ENCODE peak calls at places on chromosomes 1 and 21, in seven cellular contexts. P is PC-3, S is left ventricle myocardium inferior, L is transverse colon, H is ovary, G is suprapubic skin, Y is tibial artery. D is an unnamed sample.
A peak's percentile ranks its signal among the peaks of the same experiment; 100 is the strongest.

GRCh38 chr21:42042651-42043050 is 28.5 kb upstream of the UMODL1 start:
- DNase-seq in H (no peak), G (no peak), P (no peak), L (no peak), Y (no peak), S (no peak), D (no peak)

GRCh38 chr1:113616201-113616600 is 143.1 kb downstream of the PHTF1 start:
- DNase-seq in G (no peak), P (no peak), L (no peak), H (no peak), Y (no peak), S (no peak), D (no peak)

GRCh38 chr1:211420389-211420788 is 71.6 kb downstream of the RD3 start:
- DNase-seq in Y (no peak), S (no peak), G (no peak), P (peak; percentile 21), H (no peak), L (no peak), D (no peak)

GRCh38 chr1:942411-942821 is 16.6 kb downstream of the NOC2L start:
- DNase-seq in G (no peak), Y (no peak), H (no peak), L (no peak), P (no peak), S (no peak), D (no peak)

GRCh38 chr1:192702212-192702993 is 66.5 kb downstream of the RGS13 start:
- DNase-seq in S (no peak), P (peak; percentile 79), H (no peak), Y (no peak), G (no peak), L (no peak), D (no peak)

GRCh38 chr1:6447818-6448748 is 17.9 kb downstream of the TNFRSF25 start:
- DNase-seq in H (no peak), G (no peak), Y (no peak), L (peak; percentile 74), P (peak; percentile 49), S (no peak), D (no peak)

GRCh38 chr21:39568380-39568779 is 44.4 kb upstream of the B3GALT5 start:
- DNase-seq in H (no peak), G (no peak), S (no peak), Y (no peak), L (no peak), P (no peak), D (no peak)

GRCh38 chr1:177183801-177184200 is 13.0 kb downstream of the BRINP2 start:
- DNase-seq in H (no peak), Y (no peak), G (no peak), S (no peak), L (no peak), P (no peak), D (no peak)

GRCh38 chr1:40831001-40831732 is 31.0 kb downstream of the CITED4 start:
- DNase-seq in Y (no peak), G (no peak), H (no peak), P (no peak), S (no peak), L (no peak), D (peak; percentile 41)

GRCh38 chr1:11560061-11560460 is 81.1 kb downstream of the DISP3 start:
- DNase-seq in L (no peak), Y (no peak), P (no peak), G (no peak), S (no peak), H (no peak), D (no peak)
- H3K27me3 ChIP-seq in L (peaks cover 74% of the 10 kb centered on the region), Y (peaks cover 71% of the 10 kb centered on the region), P (peaks cover 68% of the 10 kb centered on the region), G (peaks cover 83% of the 10 kb centered on the region), S (peaks cover 94% of the 10 kb centered on the region), H (no peaks in the 10 kb centered on the region), D (peaks cover 50% of the 10 kb centered on the region)

GRCh38 chr1:42057800-42058199 is 95.4 kb upstream of the GUCA2B start:
- DNase-seq in Y (no peak), P (no peak), L (no peak), S (no peak), G (no peak), H (no peak), D (no peak)
- H3K4me3 ChIP-seq in Y (no peak overlapping the region), P (no peak overlapping the region), L (no peak overlapping the region), S (no peak overlapping the region), G (no peak overlapping the region), H (no peak overlapping the region), D (no peak overlapping the region)

GRCh38 chr1:66248746-66249145 is 285.2 kb upstream of the SGIP1 start:
- DNase-seq in H (no peak), Y (no peak), P (no peak), S (no peak), L (no peak), G (no peak), D (no peak)
- H3K36me3 ChIP-seq in H (no peaks in the 10 kb centered on the region), Y (no peaks in the 10 kb centered on the region), P (no peaks in the 10 kb centered on the region), S (no peaks in the 10 kb centered on the region), L (no peaks in the 10 kb centered on the region), G (no peaks in the 10 kb centered on the region), D (no peaks in the 10 kb centered on the region)

GRCh38 chr1:93679546-93679945 is 2.1 kb downstream of the BCAR3 start:
- DNase-seq in P (peak; percentile 43), L (no peak), G (no peak), Y (no peak), S (no peak), H (no peak), D (no peak)

GRCh38 chr1:93677729-93678128 is 3.9 kb downstream of the BCAR3 start:
- DNase-seq in H (no peak), L (no peak), Y (no peak), S (no peak), P (no peak), G (no peak), D (no peak)

GRCh38 chr1:93680121-93681094 is 1.2 kb downstream of the BCAR3 start:
- DNase-seq in G (peak; percentile 90), H (peak; percentile 87), P (peak; percentile 82), L (peak; percentile 86), S (peak; percentile 86), Y (peak; percentile 90), D (peak; percentile 87)

GRCh38 chr1:93678491-93678890 is 3.1 kb downstream of the BCAR3 start:
- DNase-seq in H (no peak), P (peak; percentile 54), Y (no peak), L (no peak), S (no peak), G (no peak), D (no peak)

GRCh38 chr1:93678966-93679480 is 2.6 kb downstream of the BCAR3 start:
- DNase-seq in Y (no peak), H (no peak), S (no peak), L (no peak), P (no peak), G (no peak), D (no peak)
- H3K27me3 ChIP-seq in Y (no peaks in the 10 kb centered on the region), H (no peaks in the 10 kb centered on the region), S (no peaks in the 10 kb centered on the region), L (no peaks in the 10 kb centered on the region), P (no peaks in the 10 kb centered on the region), G (no peaks in the 10 kb centered on the region), D (no peaks in the 10 kb centered on the region)

DNA sequence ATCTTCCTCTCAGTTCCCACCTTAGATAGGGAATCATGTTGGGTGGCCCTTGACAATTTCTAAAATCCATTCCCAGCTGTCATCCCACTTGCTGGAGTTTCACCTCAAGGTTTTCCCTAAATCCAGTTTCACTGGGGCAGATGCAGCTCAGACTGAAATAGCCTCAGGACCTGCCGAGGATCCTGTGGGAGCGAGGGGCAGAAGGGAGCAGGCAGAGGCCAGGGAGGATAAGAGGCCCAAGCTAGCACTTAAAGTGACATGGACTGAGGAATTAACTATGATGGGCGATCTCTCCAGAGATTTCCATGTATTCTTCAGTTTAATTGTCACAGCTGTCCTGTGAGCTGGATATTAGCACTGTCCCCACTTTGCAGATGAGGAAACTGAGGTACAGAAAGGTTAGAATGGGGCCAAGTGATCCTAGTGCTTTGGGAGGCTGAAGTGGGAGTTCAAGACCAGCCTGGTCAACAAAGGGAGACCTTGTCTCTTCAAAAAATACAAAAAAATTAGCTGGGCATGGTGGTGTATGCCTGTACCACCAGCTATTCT is 2.7 kb downstream of the NBL1 start:
- DNase-seq in S (no peak), P (no peak), Y (no peak), L (no peak), H (no peak), G (no peak), D (no peak)
- H3K4me3 ChIP-seq in S (peak overlapping the region; percentile 87), P (no peak overlapping the region), Y (no peak overlapping the region), L (no peak overlapping the region), H (peak overlapping the region; percentile 65), G (peak overlapping the region; percentile 90), D (peak overlapping the region; percentile 67)

GRCh38 chr21:46243325-46243724 is 14.8 kb upstream of the LSS start:
- DNase-seq in Y (no peak), L (no peak), P (no peak), G (no peak), H (no peak), S (no peak), D (no peak)
- H3K36me3 ChIP-seq in Y (peaks cover 85% of the 10 kb centered on the region), L (peaks cover 63% of the 10 kb centered on the region), P (peaks cover 82% of the 10 kb centered on the region), G (peaks cover 93% of the 10 kb centered on the region), H (no peaks in the 10 kb centered on the region), S (peaks cover 97% of the 10 kb centered on the region), D (peaks cover 99% of the 10 kb centered on the region)

GRCh38 chr1:38287547-38287946 is 241.0 kb upstream of the POU3F1 start:
- DNase-seq in Y (no peak), L (no peak), H (no peak), G (no peak), P (no peak), S (no peak), D (no peak)

GRCh38 chr1:38285807-38286530 is 239.4 kb upstream of the POU3F1 start:
- DNase-seq in G (no peak), L (no peak), Y (no peak), P (no peak), H (no peak), S (no peak), D (no peak)

GRCh38 chr1:38284953-38285352 is 238.4 kb upstream of the POU3F1 start:
- DNase-seq in Y (no peak), L (no peak), S (peak; percentile 25), G (no peak), H (no peak), P (no peak), D (no peak)

GRCh38 chr1:38287036-38287435 is 240.4 kb upstream of the POU3F1 start:
- DNase-seq in P (no peak), Y (no peak), H (no peak), L (no peak), G (no peak), S (no peak), D (no peak)

DNA sequence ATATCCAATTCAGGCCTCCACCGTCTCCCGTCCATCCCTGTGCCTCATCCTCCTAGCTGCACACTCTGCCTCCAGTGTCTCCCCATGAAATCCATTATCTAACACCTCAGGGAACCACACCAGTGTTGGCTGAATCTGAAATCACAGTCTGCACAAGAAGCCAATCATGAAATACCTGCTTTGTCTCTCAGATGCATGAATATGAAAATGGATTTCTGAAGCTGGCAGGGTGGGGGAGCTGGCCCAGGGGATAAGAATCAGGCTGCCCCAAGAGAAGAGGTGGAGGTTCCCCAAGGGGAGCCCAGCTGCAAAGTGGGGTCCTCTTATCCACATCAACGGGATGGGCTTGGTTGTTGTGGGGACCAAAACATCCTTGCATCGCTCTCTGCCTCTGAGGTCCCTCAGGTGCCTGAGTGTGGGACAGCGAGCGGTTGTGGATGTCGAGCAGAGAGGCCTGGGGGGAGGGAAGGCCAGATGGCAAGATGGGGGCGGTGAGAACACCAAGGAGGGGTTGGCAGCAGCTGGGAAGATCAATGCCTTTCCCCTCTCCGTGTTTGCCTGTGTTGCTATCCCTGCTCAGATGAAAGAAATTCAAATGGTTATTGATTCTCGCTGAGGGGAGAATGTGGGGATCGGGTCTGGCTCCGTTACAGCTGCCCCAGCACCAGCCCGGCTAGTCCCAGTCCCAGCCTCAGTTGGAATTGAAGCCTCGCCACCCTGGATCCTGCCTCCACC is 237.3 kb upstream of the POU3F1 start:
- DNase-seq in H (no peak), G (no peak), L (no peak), Y (no peak), P (no peak), S (no peak), D (no peak)
- H3K27me3 ChIP-seq in H (no peaks in the 10 kb centered on the region), G (peaks cover 8% of the 10 kb centered on the region), L (peaks cover 3% of the 10 kb centered on the region), Y (peaks cover 13% of the 10 kb centered on the region), P (peaks cover 63% of the 10 kb centered on the region), S (peaks cover 40% of the 10 kb centered on the region), D (no peaks in the 10 kb centered on the region)

GRCh38 chr1:58799080-58799479 is 15.2 kb upstream of the JUN start:
- DNase-seq in S (no peak), P (no peak), H (no peak), G (no peak), L (no peak), Y (no peak), D (no peak)
- H3K4me3 ChIP-seq in S (no peak overlapping the region), P (no peak overlapping the region), H (no peak overlapping the region), G (no peak overlapping the region), L (no peak overlapping the region), Y (no peak overlapping the region), D (no peak overlapping the region)